ENCODE peak calls at places on chromosomes 4 and X, in nine cellular contexts. H, N, A, O, J, V, X, C and L are unnamed samples.

GRCh38 chr4:114690571-114690970 is 92.0 kb downstream of the UGT8 start:
- DNase-seq in H (no peak), N (no peak), A (no peak), O (no peak), J (no peak), V (no peak), X (no peak), C (no peak), L (no peak)

GRCh38 chr4:40702800-40703151 is 47.0 kb upstream of the NSUN7 start:
- DNase-seq in H (no peak), N (no peak), A (no peak), O (no peak), J (no peak), V (no peak), X (no peak), C (no peak), L (no peak)

GRCh38 chr4:150176559-150176958 is 98.3 kb downstream of the DCLK2 start:
- DNase-seq in H (no peak), N (peak), A (no peak), O (no peak), J (peak), V (no peak), X (peak), C (no peak), L (peak)

GRCh38 chrX:111652719-111653118 is 28.3 kb upstream of the ALG13 start:
- DNase-seq in H (no peak), N (peak), A (no peak), O (no peak), J (no peak), V (no peak), X (no peak), C (no peak), L (no peak)

GRCh38 chr4:27702710-27703431 is 842.2 kb downstream of the STIM2 start:
- DNase-seq in H (no peak), N (peak), A (no peak), O (peak), J (no peak), V (no peak), X (no peak), C (no peak), L (no peak)

GRCh38 chrX:136710324-136710951 is 62.5 kb downstream of the CD40LG start:
- DNase-seq in H (no peak), N (no peak), A (no peak), O (no peak), J (no peak), V (no peak), X (no peak), C (peak), L (no peak)

GRCh38 chr4:1027916-1028240 is 16.5 kb downstream of the FGFRL1 start:
- DNase-seq in H (no peak), N (peak), A (no peak), O (no peak), J (no peak), V (no peak), X (no peak), C (no peak), L (no peak)

GRCh38 chr4:11698846-11699590 is 270.3 kb upstream of the HS3ST1 start:
- DNase-seq in H (no peak), N (no peak), A (no peak), O (no peak), J (no peak), V (no peak), X (no peak), C (peak), L (no peak)

GRCh38 chr4:94158883-94159282 is 48.8 kb upstream of the SMARCAD1 start:
- DNase-seq in H (no peak), N (no peak), A (no peak), O (no peak), J (no peak), V (no peak), X (no peak), C (no peak), L (no peak)

GRCh38 chrX:70175338-70175737 is 1.9 kb upstream of the DGAT2L6 start:
- DNase-seq in H (no peak), N (no peak), A (no peak), O (no peak), J (no peak), V (no peak), X (no peak), C (no peak), L (no peak)

GRCh38 chr4:36771411-36772153 is 473.0 kb upstream of the NWD2 start:
- DNase-seq in H (no peak), N (no peak), A (no peak), O (no peak), J (no peak), V (no peak), X (no peak), C (no peak), L (no peak)

GRCh38 chr4:104064650-104065577 is 345.1 kb upstream of the TACR3 start:
- DNase-seq in H (no peak), N (peak), A (no peak), O (peak), J (no peak), V (peak), X (no peak), C (peak), L (no peak)

GRCh38 chr4:34922325-34922724 is 1322.0 kb downstream of the ARAP2 start:
- DNase-seq in H (no peak), N (no peak), A (no peak), O (no peak), J (no peak), V (no peak), X (no peak), C (no peak), L (no peak)

GRCh38 chrX:85870585-85870984 is 176.8 kb downstream of the CHM start:
- DNase-seq in H (no peak), N (no peak), A (no peak), O (no peak), J (no peak), V (no peak), X (no peak), C (no peak), L (no peak)

GRCh38 chrX:136159615-136160025 is 12.3 kb downstream of the FHL1 start:
- DNase-seq in H (no peak), N (no peak), A (no peak), O (no peak), J (no peak), V (no peak), X (no peak), C (no peak), L (no peak)

GRCh38 chr4:13656569-13656988 is 29.1 kb upstream of the BOD1L1 start:
- DNase-seq in H (peak), N (peak), A (peak), O (peak), J (no peak), V (peak), X (peak), C (peak), L (peak)

GRCh38 chr4:14650127-14650526 is 352.2 kb upstream of the CPEB2 start:
- DNase-seq in H (no peak), N (peak), A (no peak), O (no peak), J (no peak), V (no peak), X (no peak), C (peak), L (no peak)

GRCh38 chr4:44447563-44448504 is 775 bp downstream of the KCTD8 start:
- DNase-seq in H (peak), N (peak), A (peak), O (peak), J (no peak), V (peak), X (no peak), C (peak), L (no peak)

GRCh38 chr4:28073860-28074555 is 1213.4 kb downstream of the STIM2 start:
- DNase-seq in H (no peak), N (no peak), A (no peak), O (no peak), J (no peak), V (no peak), X (no peak), C (peak), L (no peak)

GRCh38 chr4:123743821-123744220 is 347.2 kb downstream of the SPRY1 start:
- DNase-seq in H (no peak), N (no peak), A (no peak), O (no peak), J (no peak), V (no peak), X (no peak), C (no peak), L (no peak)

GRCh38 chr4:22824091-22824490 is 131.4 kb downstream of the GBA3 start:
- DNase-seq in H (no peak), N (no peak), A (no peak), O (no peak), J (no peak), V (no peak), X (no peak), C (no peak), L (no peak)

GRCh38 chr4:68271851-68272756 is 26.6 kb upstream of the TMPRSS11B start:
- DNase-seq in H (no peak), N (peak), A (no peak), O (peak), J (peak), V (no peak), X (peak), C (peak), L (peak)

GRCh38 chr4:96004341-96004740 is 164.4 kb downstream of the PDHA2 start:
- DNase-seq in H (no peak), N (no peak), A (no peak), O (no peak), J (no peak), V (no peak), X (no peak), C (no peak), L (no peak)

GRCh38 chr4:11338990-11339782 is 89.5 kb downstream of the HS3ST1 start:
- DNase-seq in H (no peak), N (no peak), A (no peak), O (no peak), J (no peak), V (no peak), X (no peak), C (no peak), L (no peak)

GRCh38 chr4:168643083-168643795 is 146.4 kb downstream of the PALLD start:
- DNase-seq in H (no peak), N (no peak), A (no peak), O (no peak), J (no peak), V (no peak), X (no peak), C (peak), L (no peak)

GRCh38 chr4:1413221-1413663 is 7.0 kb upstream of the NKX1-1 start:
- DNase-seq in H (no peak), N (no peak), A (no peak), O (no peak), J (no peak), V (no peak), X (no peak), C (no peak), L (no peak)

GRCh38 chr4:182062936-182063335 is 180.3 kb upstream of the TENM3 start:
- DNase-seq in H (no peak), N (peak), A (no peak), O (no peak), J (peak), V (no peak), X (peak), C (peak), L (peak)

GRCh38 chrX:17744896-17745523 is 7.7 kb downstream of the SCML1 start:
- DNase-seq in H (no peak), N (no peak), A (no peak), O (no peak), J (no peak), V (no peak), X (no peak), C (peak), L (no peak)
- TF ChIP-seq CTCF in H (peak), N (peak), A (peak), O (peak), J (no peak), V (peak), X (peak), C (peak), L (peak)

DNA sequence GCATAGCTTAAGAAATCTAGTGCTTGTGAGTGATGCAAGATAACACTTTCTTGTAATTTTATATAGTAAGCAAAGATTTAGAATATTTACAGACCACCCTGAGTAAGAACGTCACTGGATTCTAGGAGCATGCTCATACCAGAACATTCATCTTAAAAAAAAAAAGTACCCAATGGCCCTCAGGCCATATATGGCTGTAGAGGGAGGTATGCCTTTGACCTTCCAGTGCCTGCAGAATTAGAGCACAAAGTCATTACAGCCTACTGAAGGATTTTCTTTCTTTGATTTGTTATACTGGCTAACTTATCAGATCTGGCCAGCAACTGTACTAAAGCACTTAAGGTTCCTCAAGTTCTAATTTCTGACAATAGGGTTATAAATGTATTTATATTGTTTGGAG is 236.4 kb upstream of the GYPA start:
- DNase-seq in H (no peak), N (peak), A (no peak), O (no peak), J (no peak), V (no peak), X (no peak), C (no peak), L (no peak)
- TF ChIP-seq CTCF in H (no peak), N (no peak), A (no peak), O (no peak), J (no peak), V (no peak), X (no peak), C (no peak), L (no peak)

DNA sequence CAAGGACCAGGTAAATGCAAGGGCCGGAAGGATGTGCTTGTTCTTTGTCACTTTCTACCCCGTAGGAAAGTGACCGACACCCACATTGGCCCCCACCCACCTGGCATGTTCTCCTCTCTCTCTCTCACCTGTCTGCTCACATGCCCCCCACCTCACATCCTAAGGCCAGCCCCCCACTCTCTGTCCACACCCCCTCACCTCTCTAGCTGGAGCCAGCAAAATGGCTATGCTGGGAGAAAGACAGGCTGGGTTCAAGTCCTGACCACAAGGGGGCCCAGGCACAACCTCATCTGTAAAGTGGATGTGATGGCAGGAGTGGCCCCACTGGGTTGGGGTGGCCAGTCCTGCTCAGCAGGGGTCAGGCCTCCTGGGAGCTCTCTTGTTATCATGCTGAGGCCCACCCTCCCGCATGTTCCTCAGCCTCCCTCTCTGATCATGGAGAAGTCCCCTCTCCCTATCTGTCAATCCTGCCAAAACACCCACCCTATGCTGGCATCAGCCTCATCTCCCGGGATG is 1.7 kb upstream of the PPP2R2C start:
- DNase-seq in H (no peak), N (no peak), A (no peak), O (no peak), J (no peak), V (no peak), X (no peak), C (peak), L (no peak)
- TF ChIP-seq CTCF in H (no peak), N (peak), A (peak), O (peak), J (peak), V (no peak), X (peak), C (peak), L (no peak)

DNA sequence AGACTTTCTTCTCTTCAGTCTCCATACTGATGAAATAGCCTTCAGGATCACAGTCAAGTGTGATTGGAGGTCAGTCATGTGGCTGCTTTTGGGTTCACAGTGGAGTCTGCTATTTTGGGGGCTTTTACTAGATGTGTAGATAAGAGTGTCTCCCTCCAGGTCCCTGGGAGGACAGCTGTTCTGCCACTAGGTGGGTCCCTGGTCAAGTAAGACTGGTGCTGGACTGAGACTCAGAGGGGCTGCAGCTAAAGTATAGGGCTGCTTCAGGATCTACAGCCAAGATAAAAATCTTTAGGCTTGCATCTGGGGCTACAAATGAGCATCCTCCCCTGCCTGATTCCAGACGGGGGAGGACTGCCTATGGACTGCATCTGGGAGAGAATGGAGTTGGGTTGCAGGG is 200.7 kb upstream of the ANKRD50 start:
- DNase-seq in H (no peak), N (no peak), A (no peak), O (no peak), J (no peak), V (no peak), X (no peak), C (no peak), L (no peak)
- TF ChIP-seq CTCF in H (no peak), N (no peak), A (no peak), O (no peak), J (no peak), V (no peak), X (no peak), C (no peak), L (no peak)

GRCh38 chrX:21373637-21374162 is 518 bp upstream of the CNKSR2 start:
- DNase-seq in H (no peak), N (no peak), A (no peak), O (no peak), J (no peak), V (no peak), X (no peak), C (no peak), L (no peak)

GRCh38 chrX:21374994-21375794 is 976 bp downstream of the CNKSR2 start:
- DNase-seq in H (no peak), N (peak), A (no peak), O (peak), J (no peak), V (peak), X (no peak), C (no peak), L (no peak)

GRCh38 chrX:21374163-21374993 is at the start of gene CNKSR2:
- DNase-seq in H (peak), N (peak), A (no peak), O (peak), J (no peak), V (peak), X (no peak), C (peak), L (no peak)

GRCh38 chrX:21376636-21377035 is 2.4 kb downstream of the CNKSR2 start:
- DNase-seq in H (no peak), N (no peak), A (no peak), O (no peak), J (no peak), V (no peak), X (no peak), C (no peak), L (no peak)

GRCh38 chrX:21375795-21376069 is 1.5 kb downstream of the CNKSR2 start:
- DNase-seq in H (no peak), N (peak), A (no peak), O (no peak), J (no peak), V (peak), X (no peak), C (no peak), L (no peak)
- TF ChIP-seq CTCF in H (no peak), N (no peak), A (no peak), O (peak), J (no peak), V (no peak), X (no peak), C (no peak), L (no peak)

DNA sequence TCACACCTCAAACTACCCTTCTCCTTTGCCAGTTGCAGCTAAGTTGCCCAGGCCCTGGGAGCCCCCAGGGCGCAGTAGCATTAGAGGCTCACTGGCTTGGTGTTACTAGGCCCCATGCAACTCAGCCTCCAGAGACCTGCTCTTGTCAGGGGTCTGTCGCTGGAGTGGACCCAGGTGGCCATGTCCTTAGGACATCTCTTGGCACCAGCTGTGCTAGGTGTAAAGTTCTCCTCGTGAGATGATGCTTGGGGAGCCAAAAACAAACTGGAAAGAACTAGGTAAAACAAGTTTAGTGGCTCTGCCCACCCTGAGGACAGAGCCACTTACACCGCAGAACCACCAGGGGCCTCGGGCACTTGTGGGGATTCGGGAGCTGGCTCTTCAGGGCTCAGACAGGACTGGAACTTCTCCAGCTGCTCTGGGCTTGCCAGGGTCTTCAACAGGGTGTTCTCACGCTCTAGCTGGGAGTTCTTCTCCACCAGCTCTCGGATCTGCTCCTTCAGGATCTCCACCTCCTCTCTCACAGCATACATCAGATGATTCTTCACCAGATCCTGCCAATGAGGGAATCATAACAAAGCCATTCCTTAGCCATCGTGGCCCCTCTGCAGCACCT is 61.3 kb downstream of the TSC22D3 start:
- DNase-seq in H (no peak), N (no peak), A (no peak), O (no peak), J (no peak), V (no peak), X (no peak), C (peak), L (no peak)
- TF ChIP-seq CTCF in H (peak), N (peak), A (no peak), O (no peak), J (no peak), V (no peak), X (no peak), C (peak), L (no peak)

DNA sequence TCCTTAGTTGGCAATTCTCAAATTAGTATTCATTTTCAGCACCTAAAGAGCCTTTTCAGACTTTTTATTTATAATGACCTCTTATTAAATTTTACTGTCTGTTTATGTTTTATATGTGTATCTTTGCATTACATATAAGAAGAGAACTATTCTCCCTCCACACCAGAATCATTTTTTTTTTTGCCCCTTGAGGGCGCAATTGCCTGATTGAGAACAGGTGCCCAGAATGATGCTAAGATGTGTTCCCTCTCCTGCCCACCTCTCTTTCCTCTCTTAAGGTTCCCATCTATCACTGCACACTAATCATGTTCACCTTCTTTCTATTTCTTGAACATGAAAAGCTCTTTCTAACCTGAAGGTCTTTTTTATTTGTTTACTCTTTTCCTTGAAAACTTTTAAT is 44.2 kb upstream of the ADAM29 start:
- DNase-seq in H (no peak), N (no peak), A (no peak), O (no peak), J (no peak), V (no peak), X (no peak), C (peak), L (no peak)
- TF ChIP-seq CTCF in H (no peak), N (no peak), A (no peak), O (peak), J (no peak), V (no peak), X (peak), C (peak), L (no peak)

DNA sequence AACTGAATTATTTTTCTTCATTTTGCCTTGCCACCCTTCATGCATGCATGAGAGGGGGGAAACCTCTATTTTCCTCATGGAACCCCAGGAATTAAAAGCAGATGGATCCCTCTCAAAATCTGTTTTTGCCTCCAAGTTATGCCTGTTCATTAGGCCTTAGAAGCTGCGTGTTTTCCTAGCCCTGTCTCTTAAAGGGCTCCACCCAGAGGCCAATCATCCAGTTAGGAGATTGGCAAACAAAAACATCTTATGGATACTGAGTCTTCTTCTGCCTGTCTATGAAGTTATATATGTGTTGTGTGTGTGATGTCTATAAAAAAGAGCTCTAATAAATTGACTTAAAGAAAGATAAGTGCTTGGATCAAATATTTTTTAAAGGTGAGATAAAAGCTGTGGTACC is 142.9 kb downstream of the ANAPC10 start:
- DNase-seq in H (no peak), N (no peak), A (no peak), O (no peak), J (no peak), V (no peak), X (no peak), C (no peak), L (no peak)
- TF ChIP-seq CTCF in H (no peak), N (no peak), A (no peak), O (no peak), J (no peak), V (no peak), X (no peak), C (no peak), L (no peak)